ENCODE peak calls at places on chromosomes 11 and 22, in six cellular contexts. G is IMR-90, D is endothelial cell of umbilical vein, U is uterus, Y is HepG2, S is Peyer's patch. M is an unnamed sample. For H3K36me3, the result is how much of the 10 kb centered on the place peaks cover.

GRCh38 chr11:2526808-2527381 is 82.1 kb downstream of the KCNQ1 start:
- DNase-seq in U (peak), D (no peak), S (peak), G (no peak), Y (no peak), M (no peak)

GRCh38 chr11:32440372-32440888 is 5.1 kb upstream of the WT1 start:
- DNase-seq in Y (no peak), S (no peak), D (no peak), U (no peak), G (no peak), M (no peak)

GRCh38 chr22:39179841-39180335 is 27.4 kb upstream of the CBX7 start:
- DNase-seq in G (no peak), Y (no peak), S (no peak), D (no peak), U (no peak), M (no peak)

GRCh38 chr11:24267015-24267414 is 229.8 kb upstream of the LUZP2 start:
- DNase-seq in D (no peak), U (no peak), Y (no peak), S (no peak), G (no peak), M (no peak)

GRCh38 chr11:58726594-58727414 is 4.9 kb downstream of the GLYAT start:
- DNase-seq in D (no peak), S (no peak), Y (no peak), U (no peak), G (no peak), M (no peak)

GRCh38 chr11:104164028-104164520 is at the start of gene PDGFD:
- DNase-seq in G (peak), Y (peak), D (peak), S (peak), U (peak), M (no peak)

GRCh38 chr11:65132988-65133700 is 1.2 kb downstream of the SYVN1 start:
- DNase-seq in U (peak), S (peak), Y (peak), G (no peak), D (peak), M (no peak)

GRCh38 chr11:61306221-61306620 is 11.1 kb upstream of the VWCE start:
- DNase-seq in D (no peak), G (no peak), S (no peak), Y (no peak), U (no peak), M (no peak)

GRCh38 chr11:17718510-17718962 is 835 bp upstream of the MYOD1 start:
- DNase-seq in D (no peak), S (no peak), G (no peak), U (no peak), Y (no peak), M (no peak)

GRCh38 chr11:17719940-17720795 is 797 bp downstream of the MYOD1 start:
- DNase-seq in S (no peak), G (no peak), U (no peak), Y (no peak), D (peak), M (no peak)

GRCh38 chr11:17718015-17718414 is 1.4 kb upstream of the MYOD1 start:
- DNase-seq in G (no peak), D (no peak), Y (no peak), U (no peak), S (no peak), M (no peak)

GRCh38 chr11:17720796-17721171 is 1.4 kb downstream of the MYOD1 start:
- DNase-seq in G (no peak), D (no peak), U (no peak), S (no peak), Y (no peak), M (no peak)

GRCh38 chr11:17719028-17719939 is at the start of gene MYOD1:
- DNase-seq in Y (no peak), D (no peak), G (no peak), U (no peak), S (no peak), M (no peak)
- TF ChIP-seq POLR2A in Y (no peak), D (no peak), G (no peak), U (no peak), S (no peak), M (no peak)

GRCh38 chr11:98455500-98456186 is 565.1 kb upstream of the CNTN5 start:
- DNase-seq in G (no peak), Y (peak), S (no peak), U (no peak), D (no peak), M (no peak)
- TF ChIP-seq CTCF in G (no peak), Y (peak), S (no peak), U (no peak), D (no peak), M (no peak)

DNA sequence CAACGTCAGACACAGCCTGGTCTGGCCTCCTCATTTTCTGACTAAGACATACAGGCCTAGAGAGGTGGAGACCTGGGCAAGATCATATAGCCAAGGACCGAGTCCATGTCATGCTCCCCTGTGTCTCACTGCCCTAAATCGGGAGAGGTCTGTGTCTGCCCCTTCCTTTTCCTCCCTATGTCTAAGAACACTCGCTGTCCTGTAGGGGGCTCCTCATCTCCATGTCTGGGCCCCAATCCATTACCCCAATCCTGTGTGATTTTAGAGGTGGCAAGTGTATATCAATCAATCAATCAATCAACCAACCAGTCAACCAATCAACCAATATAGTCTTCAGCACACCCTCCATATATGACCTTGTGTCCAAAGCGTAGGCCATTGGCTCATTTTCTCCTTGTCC is 125.7 kb downstream of the KIRREL3 start:
- DNase-seq in Y (no peak), D (no peak), G (no peak), S (no peak), U (no peak), M (no peak)
- H3K36me3 ChIP-seq in Y (under half), D (under half), G (under half), S (under half), U (under half), M (under half)

DNA sequence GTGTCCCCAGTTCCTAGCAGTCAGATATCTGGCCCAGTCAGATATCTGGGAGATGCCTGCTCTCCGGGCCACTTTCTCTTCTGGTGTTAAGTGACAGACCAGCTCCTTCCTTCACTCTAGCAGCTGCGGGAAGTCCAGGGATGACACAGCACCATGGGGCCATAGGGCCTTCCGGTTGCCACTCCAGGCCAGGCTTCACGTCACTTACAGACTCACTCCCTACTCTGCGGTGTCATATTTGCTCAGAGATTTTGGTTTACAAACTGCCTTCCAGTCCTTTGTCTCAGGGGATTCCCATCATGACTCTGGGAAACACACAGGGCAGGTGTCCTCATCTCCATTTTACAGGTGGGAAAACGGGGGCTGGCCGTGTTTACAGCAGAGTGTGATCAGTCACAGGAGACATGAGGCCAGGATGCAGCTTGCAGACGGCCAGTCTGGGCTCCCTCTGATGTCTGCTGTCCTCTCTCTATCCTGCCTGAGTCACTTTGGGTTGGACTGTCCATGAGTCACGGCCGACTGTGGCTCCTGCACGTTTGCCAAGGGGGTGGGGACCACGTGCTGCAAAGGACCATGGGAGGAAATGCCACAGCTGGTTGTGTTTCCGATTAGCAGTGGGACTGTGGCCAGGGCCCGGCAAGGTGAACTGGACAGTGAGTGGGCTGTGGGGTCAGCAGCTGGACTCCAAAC is 8.2 kb upstream of the TBC1D22A start:
- DNase-seq in U (peak), G (peak), D (peak), Y (peak), S (peak), M (peak)
- TF ChIP-seq POLR2A in U (peak), G (peak), D (no peak), Y (peak), S (peak), M (peak)

GRCh38 chr11:124194696-124195418 is 11.7 kb downstream of the OR10D3 start:
- DNase-seq in Y (peak), U (no peak), S (no peak), D (peak), G (peak), M (no peak)
- TF ChIP-seq CTCF in Y (peak), U (peak), S (peak), D (peak), G (peak), M (peak)

DNA sequence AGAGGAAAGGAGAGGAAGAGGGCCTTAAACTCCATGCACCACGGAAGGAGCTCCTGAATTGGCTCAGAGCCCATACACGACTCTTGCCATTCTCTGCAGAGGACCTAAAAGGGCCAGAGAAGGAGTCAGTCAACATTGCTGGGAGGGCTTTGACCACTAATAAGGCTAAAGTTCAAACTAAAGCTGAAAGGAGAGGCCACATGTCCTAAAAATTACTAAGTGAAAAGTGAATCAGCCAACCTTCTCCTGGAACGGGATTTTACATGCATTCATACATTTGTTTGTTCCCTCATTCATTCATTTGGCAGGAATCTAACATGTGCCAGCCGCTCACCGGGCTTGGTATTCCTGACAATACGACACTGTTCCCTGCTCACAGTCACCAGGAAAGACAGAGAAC is 10.5 kb downstream of the CLMP start:
- DNase-seq in U (no peak), Y (no peak), S (no peak), G (no peak), D (no peak), M (no peak)
- H3K36me3 ChIP-seq in U (under half), Y (under half), S (under half), G (half or more), D (under half), M (under half)

GRCh38 chr11:128895505-128895904 is 4.3 kb downstream of the KCNJ5 start:
- DNase-seq in G (no peak), D (no peak), S (no peak), Y (no peak), U (no peak), M (no peak)

GRCh38 chr11:128894296-128894681 is 3.1 kb downstream of the KCNJ5 start:
- DNase-seq in G (no peak), D (no peak), S (no peak), U (no peak), Y (no peak), M (no peak)

GRCh38 chr11:128893578-128894295 is 2.6 kb downstream of the KCNJ5 start:
- DNase-seq in Y (no peak), D (no peak), S (no peak), U (no peak), G (no peak), M (no peak)

GRCh38 chr11:128892866-128893565 is 1.9 kb downstream of the KCNJ5 start:
- DNase-seq in D (no peak), G (no peak), Y (no peak), U (no peak), S (no peak), M (no peak)

DNA sequence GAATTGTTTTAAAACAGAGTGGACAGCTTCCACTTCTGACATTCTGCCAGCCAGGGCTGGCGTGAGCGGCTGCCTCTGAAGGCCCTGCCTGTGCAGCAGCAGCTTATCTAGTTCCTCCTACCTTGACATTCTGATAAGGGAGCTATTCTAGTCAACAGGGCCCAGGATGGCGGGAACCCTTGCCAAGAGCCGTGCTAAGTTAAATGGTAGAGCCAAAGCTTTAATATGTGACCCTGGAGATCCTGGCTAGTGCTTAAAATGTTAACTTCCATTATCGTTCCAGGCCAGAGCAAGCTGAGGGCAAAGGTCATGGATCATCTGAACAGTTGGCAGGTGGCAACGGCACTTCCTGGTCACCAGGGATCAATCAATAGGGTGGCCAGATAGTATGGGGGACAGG is 3.5 kb downstream of the KCNJ5 start:
- DNase-seq in Y (peak), S (peak), G (no peak), U (no peak), D (peak), M (no peak)
- TF ChIP-seq POLR2A in Y (no peak), S (no peak), G (no peak), U (no peak), D (no peak), M (no peak)

GRCh38 chr22:27627444-27627833 is 174.1 kb downstream of the MN1 start:
- DNase-seq in G (no peak), D (no peak), U (no peak), Y (peak), S (no peak), M (no peak)
- TF ChIP-seq CTCF in G (no peak), D (no peak), U (no peak), Y (peak), S (no peak), M (no peak)

DNA sequence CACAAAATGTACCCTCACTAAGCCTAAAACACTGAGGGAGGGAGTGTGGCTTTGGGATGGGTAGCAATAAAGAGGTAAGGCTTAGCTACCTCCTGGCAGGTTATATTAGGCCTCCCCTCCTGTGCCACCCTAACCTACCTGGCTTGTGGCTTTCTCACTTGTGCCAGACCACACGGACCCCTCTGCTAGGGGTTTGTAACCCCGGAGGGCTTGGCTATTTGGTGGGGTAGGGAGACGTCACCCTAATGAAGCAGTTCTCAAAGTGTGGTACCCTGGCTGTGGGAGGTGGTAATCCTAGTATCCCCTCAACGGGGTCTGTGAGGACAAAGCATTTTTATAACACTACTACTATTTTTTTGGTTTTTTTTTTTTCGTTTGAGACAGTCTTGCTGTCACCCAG is 9.0 kb upstream of the MCM5 start:
- DNase-seq in S (no peak), G (no peak), D (no peak), U (no peak), Y (no peak), M (no peak)
- H3K36me3 ChIP-seq in S (under half), G (half or more), D (under half), U (under half), Y (under half), M (under half)

DNA sequence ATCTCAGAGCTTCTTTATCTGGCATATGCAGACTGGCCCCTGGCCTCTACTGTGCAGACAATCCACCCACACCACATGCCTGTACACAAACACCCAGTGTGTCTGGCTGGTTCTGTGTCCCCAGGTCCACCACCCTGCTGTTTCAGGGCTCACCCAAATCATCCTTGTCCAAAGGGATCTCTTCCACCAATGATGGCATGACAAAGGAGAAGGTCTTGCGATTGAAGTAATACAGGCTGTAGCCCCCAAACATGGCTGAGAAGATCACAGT is 1.7 kb downstream of the SLC37A4 start:
- DNase-seq in D (no peak), G (no peak), S (no peak), Y (no peak), U (no peak), M (no peak)
- TF ChIP-seq POLR2A in D (no peak), G (no peak), S (no peak), Y (no peak), U (no peak), M (no peak)